ENCODE peak calls at places on chromosomes 11 and 22, in ten cellular contexts. A is GM23338; T is endodermal cell; B is AG04450; I is activated CD8-positive, alpha-beta T cell treated with anti-CD3 and anti-CD28 coated beads for 36 hours; M is brain microvascular endothelial cell; Y is fibroblast of mammary gland; J is tibial artery; E is K562; K is nephron progenitor cell. Q is an unnamed sample.

GRCh38 chr11:63620928-63621539 is 6.8 kb upstream of the PLAAT3 start:
- DNase-seq in J (no peak), K (no peak), M (no peak), Y (no peak), A (no peak), E (no peak), I (no peak), B (no peak), T (no peak), Q (no peak)

GRCh38 chr11:120424970-120425332 is 86.6 kb upstream of the GRIK4 start:
- DNase-seq in T (no peak), E (no peak), Y (no peak), A (no peak), K (peak; percentile 18), B (no peak), J (no peak), I (no peak), M (no peak), Q (no peak)

GRCh38 chr11:32891657-32892354 is 805 bp upstream of the QSER1 start:
- DNase-seq in K (no peak), M (no peak), B (no peak), I (no peak), Y (peak; percentile 31), E (no peak), T (no peak), A (peak; percentile 79), J (no peak), Q (peak; percentile 17)

GRCh38 chr11:68436985-68437926 is 23.3 kb upstream of the PPP6R3 start:
- DNase-seq in K (no peak), A (no peak), I (no peak), B (no peak), T (no peak), Y (peak; percentile 92), J (peak; percentile 54), E (peak; percentile 67), M (peak; percentile 79), Q (peak; percentile 66)

GRCh38 chr11:118841469-118842222 is 42.0 kb upstream of the CXCR5 start:
- DNase-seq in E (no peak), K (no peak), A (no peak), I (peak; percentile 56), M (no peak), B (no peak), Y (no peak), J (no peak), T (no peak), Q (no peak)

GRCh38 chr22:44305455-44305854 is 7.3 kb downstream of the SHISAL1 start:
- DNase-seq in M (no peak), J (no peak), E (no peak), K (no peak), Y (no peak), I (no peak), T (no peak), B (no peak), A (no peak), Q (no peak)

GRCh38 chr11:61345170-61345610 is 12.2 kb downstream of the TKFC start:
- DNase-seq in E (no peak), M (no peak), I (no peak), B (no peak), Y (no peak), A (no peak), J (no peak), T (no peak), K (no peak), Q (no peak)

GRCh38 chr11:62071408-62071807 is 52.4 kb upstream of the INCENP start:
- DNase-seq in E (no peak), K (no peak), A (no peak), M (no peak), B (no peak), Y (peak; percentile 29), I (no peak), T (no peak), J (no peak), Q (no peak)

GRCh38 chr11:2691991-2692841 is 7.6 kb downstream of the KCNQ1OT1 start:
- DNase-seq in T (peak; percentile 85), K (no peak), E (no peak), Y (no peak), M (no peak), B (no peak), A (peak; percentile 67), I (no peak), J (peak; percentile 6), Q (peak; percentile 23)
- TF ChIP-seq CTCF in T (peak; percentile 84), K (no peak), E (peak; percentile 28), Y (no peak), M (peak; percentile 52), B (peak; percentile 29), A (peak; percentile 65), I (no peak), J (no peak), Q (peak; percentile 67)

GRCh38 chr11:76630600-76630999 is 39.9 kb downstream of the LRRC32 start:
- DNase-seq in A (no peak), T (no peak), J (no peak), B (no peak), Y (no peak), E (no peak), K (no peak), M (no peak), I (no peak), Q (no peak)

GRCh38 chr11:76628408-76628947 is 42.1 kb downstream of the LRRC32 start:
- DNase-seq in E (no peak), I (peak; percentile 98), J (no peak), Y (no peak), B (no peak), M (no peak), K (no peak), T (peak; percentile 30), A (no peak), Q (no peak)

GRCh38 chr11:76631566-76632308 is 38.8 kb downstream of the LRRC32 start:
- DNase-seq in B (no peak), I (no peak), M (no peak), E (no peak), K (no peak), A (no peak), J (no peak), T (no peak), Y (no peak), Q (no peak)

GRCh38 chr11:76629133-76629852 is 41.3 kb downstream of the LRRC32 start:
- DNase-seq in M (peak; percentile 78), I (peak; percentile 86), E (no peak), B (no peak), K (no peak), T (no peak), Y (peak; percentile 50), J (peak; percentile 73), A (no peak), Q (peak; percentile 43)

DNA sequence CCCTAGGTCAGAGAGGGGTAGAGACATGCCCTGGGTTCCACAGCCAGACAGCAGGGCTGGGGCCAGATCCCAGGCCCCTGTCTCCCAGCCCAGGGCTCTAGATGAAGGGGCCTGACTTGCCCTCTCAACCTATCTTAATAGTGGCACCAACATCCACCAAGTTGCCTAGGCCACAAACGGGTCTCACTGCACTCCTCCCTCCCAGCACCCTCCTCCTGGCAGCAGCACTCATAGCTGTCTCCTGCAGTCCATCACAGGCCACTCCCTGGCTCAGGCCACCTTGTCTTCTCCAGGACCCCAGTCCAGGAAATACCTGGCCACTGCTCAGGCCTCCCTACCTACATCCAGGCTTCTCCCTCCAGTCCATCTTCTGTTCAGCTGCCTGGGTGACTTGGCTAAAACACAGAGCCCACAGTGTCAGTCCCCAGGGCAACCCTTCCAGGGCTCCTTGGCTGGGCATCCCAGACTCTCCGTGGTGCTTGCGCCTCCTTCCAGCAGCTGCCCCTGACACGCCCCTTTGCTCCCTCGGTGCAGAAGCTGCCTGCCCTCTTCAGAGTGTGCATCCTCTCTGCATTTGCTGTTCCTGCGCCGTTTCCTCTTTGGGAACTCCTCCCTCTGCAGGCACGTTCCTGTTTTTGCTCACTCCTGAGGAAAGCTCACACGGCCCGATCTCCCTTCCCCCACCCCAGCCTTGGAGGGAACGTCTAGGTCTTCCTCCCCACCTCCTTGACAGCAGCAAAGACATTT is 40.5 kb downstream of the LRRC32 start:
- DNase-seq in Y (peak; percentile 40), E (no peak), B (no peak), M (no peak), K (no peak), I (peak; percentile 35), T (no peak), J (peak; percentile 84), A (peak; percentile 37), Q (peak; percentile 2)
- TF ChIP-seq CTCF in Y (peak; percentile 3), E (peak; percentile 17), B (peak; percentile 24), M (peak; percentile 7), K (no peak), I (no peak), T (no peak), J (peak; percentile 16), A (no peak), Q (no peak)

GRCh38 chr11:60118333-60118732 is 29.9 kb downstream of the MS4A2 start:
- DNase-seq in B (no peak), Y (no peak), M (no peak), I (no peak), A (peak; percentile 20), J (no peak), K (no peak), E (no peak), T (no peak), Q (peak; percentile 9)
- TF ChIP-seq CTCF in B (no peak), Y (no peak), M (no peak), I (no peak), A (peak; percentile 32), J (no peak), K (no peak), E (peak; percentile 18), T (peak; percentile 48), Q (no peak)

GRCh38 chr22:43273902-43274484 is 69.2 kb downstream of the SCUBE1 start:
- DNase-seq in T (peak; percentile 89), A (peak; percentile 84), Y (peak; percentile 63), I (peak; percentile 42), E (peak; percentile 64), J (peak; percentile 36), B (no peak), K (peak; percentile 51), M (no peak), Q (peak; percentile 42)

GRCh38 chr22:43272301-43272700 is 70.9 kb downstream of the SCUBE1 start:
- DNase-seq in J (no peak), E (no peak), I (no peak), T (no peak), K (no peak), A (no peak), Y (no peak), B (no peak), M (no peak), Q (peak; percentile 18)

GRCh38 chr22:43274595-43275240 is 68.5 kb downstream of the SCUBE1 start:
- DNase-seq in T (no peak), E (no peak), I (no peak), K (no peak), J (no peak), A (no peak), M (no peak), Y (no peak), B (no peak), Q (no peak)

GRCh38 chr22:43270949-43271348 is 72.2 kb downstream of the SCUBE1 start:
- DNase-seq in T (no peak), K (no peak), B (no peak), A (no peak), I (no peak), M (no peak), Y (no peak), E (no peak), J (no peak), Q (no peak)

DNA sequence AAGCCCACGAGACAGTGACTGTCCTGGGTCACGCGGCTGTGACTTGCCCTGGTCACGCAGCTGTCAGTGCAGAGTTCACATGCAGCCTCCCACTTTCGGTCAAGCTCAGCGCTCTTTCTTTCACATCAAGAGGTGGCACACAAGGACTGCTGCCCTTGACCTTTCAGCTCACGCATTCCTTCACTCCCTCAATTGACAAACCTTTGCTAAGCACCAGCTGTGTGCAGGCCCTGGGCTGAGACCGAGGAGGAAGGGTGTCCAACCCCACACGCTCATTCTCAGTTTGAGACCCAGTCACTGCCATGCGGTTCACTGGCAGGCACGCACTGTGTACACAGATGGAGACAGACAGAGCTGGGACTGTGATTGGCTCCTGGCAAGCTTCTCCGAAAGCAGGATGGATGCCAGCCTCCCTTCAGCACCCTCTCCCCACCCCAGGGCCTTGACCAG is 70.3 kb downstream of the SCUBE1 start:
- DNase-seq in J (no peak), B (no peak), Y (no peak), E (no peak), K (no peak), T (peak; percentile 71), I (no peak), A (peak; percentile 56), M (no peak), Q (no peak)
- TF ChIP-seq CTCF in J (no peak), B (no peak), Y (no peak), E (peak; percentile 28), K (no peak), T (peak; percentile 46), I (no peak), A (peak; percentile 69), M (no peak), Q (no peak)

Q was measured in bronchial epithelial cell.